ENCODE peak calls at places on chromosomes 16 and 17, in six cellular contexts. C, Z, Y, A, X and J are unnamed samples.

GRCh38 chr17:4968916-4969550 is 1.4 kb upstream of the SPAG7 start:
- DNase-seq in C (no peak), Z (peak; percentile 78), Y (no peak), A (no peak), X (no peak), J (no peak)

GRCh38 chr17:42751628-42752027 is 6.8 kb upstream of the EZH1 start:
- DNase-seq in C (no peak), Z (no peak), Y (no peak), A (no peak), X (no peak), J (no peak)

GRCh38 chr16:84844561-84845495 is 25.0 kb downstream of the CRISPLD2 start:
- DNase-seq in C (no peak), Z (no peak), Y (no peak), A (no peak), X (no peak), J (no peak)

GRCh38 chr16:27776556-27776955 is 226.6 kb downstream of the KATNIP start:
- DNase-seq in C (no peak), Z (no peak), Y (no peak), A (no peak), X (no peak), J (no peak)

GRCh38 chr16:17488506-17488905 is 17.7 kb upstream of the XYLT1 start:
- DNase-seq in C (no peak), Z (no peak), Y (no peak), A (no peak), X (no peak), J (no peak)

GRCh38 chr16:63385714-63386113 is 1349.5 kb upstream of the CDH8 start:
- DNase-seq in C (no peak), Z (no peak), Y (no peak), A (no peak), X (no peak), J (no peak)

GRCh38 chr17:73559532-73559931 is 84.7 kb downstream of the SDK2 start:
- DNase-seq in C (no peak), Z (no peak), Y (no peak), A (no peak), X (no peak), J (no peak)

GRCh38 chr17:10881959-10882358 is 44.1 kb upstream of the PIRT start:
- DNase-seq in C (no peak), Z (no peak), Y (no peak), A (no peak), X (no peak), J (no peak)

GRCh38 chr16:64470916-64471315 is 650.9 kb downstream of the CDH11 start:
- DNase-seq in C (no peak), Z (no peak), Y (no peak), A (no peak), X (no peak), J (no peak)

GRCh38 chr16:65667013-65667578 is 545.2 kb upstream of the CDH11 start:
- DNase-seq in C (no peak), Z (no peak), Y (no peak), A (no peak), X (no peak), J (no peak)

GRCh38 chr16:31365131-31365865 is 10.3 kb downstream of the ITGAX start:
- DNase-seq in C (no peak), Z (no peak), Y (no peak), A (no peak), X (peak; percentile 57), J (no peak)